ENCODE peak calls at places on chromosomes 6 and 20, in six cellular contexts. B is fibroblast of the aortic adventitia, O is osteoblast, D is fibroblast of mammary gland, R is IMR-90, Y is A549. X is an unnamed sample.

GRCh38 chr20:48234951-48235350 is 449.7 kb upstream of the SULF2 start:
- DNase-seq in D (no peak), B (no peak), R (no peak), O (no peak), Y (no peak), X (no peak)

GRCh38 chr20:62899633-62900051 is 26.7 kb downstream of the DIDO1 start:
- DNase-seq in D (no peak), O (peak; percentile 65), B (no peak), R (no peak), Y (no peak), X (peak; percentile 48)

GRCh38 chr20:49814057-49814675 is 1.5 kb downstream of the SLC9A8 start:
- DNase-seq in O (no peak), Y (no peak), B (no peak), R (no peak), D (peak; percentile 12), X (peak; percentile 28)

GRCh38 chr20:46568570-46569129 is 18.2 kb upstream of the OCSTAMP start:
- DNase-seq in B (peak; percentile 60), D (peak; percentile 68), O (no peak), R (peak; percentile 72), Y (no peak), X (peak; percentile 51)

GRCh38 chr20:49573900-49574416 is 6.0 kb upstream of the PTGIS start:
- DNase-seq in R (peak; percentile 59), Y (no peak), D (peak; percentile 70), O (peak; percentile 95), B (peak; percentile 94), X (no peak)

GRCh38 chr20:47354710-47355488 is 1.6 kb downstream of the ZMYND8 start:
- DNase-seq in R (peak; percentile 71), B (peak; percentile 38), O (no peak), Y (peak; percentile 46), D (peak; percentile 61), X (peak; percentile 58)

GRCh38 chr6:113352029-113352801 is 504.9 kb upstream of the MARCKS start:
- DNase-seq in B (peak; percentile 82), O (peak; percentile 27), Y (peak; percentile 92), R (peak; percentile 84), D (peak; percentile 72), X (peak; percentile 81)

GRCh38 chr6:54335871-54336270 is 27.6 kb downstream of the TINAG start:
- DNase-seq in B (peak; percentile 99), R (peak; percentile 99), O (peak; percentile 43), Y (peak; percentile 80), D (peak; percentile 98), X (peak; percentile 97)

GRCh38 chr6:75402296-75402695 is 91.3 kb downstream of the FILIP1 start:
- DNase-seq in B (peak; percentile 76), Y (no peak), O (peak; percentile 34), R (peak; percentile 86), D (peak; percentile 83), X (peak; percentile 30)

GRCh38 chr20:22536956-22537756 is 47.2 kb downstream of the FOXA2 start:
- DNase-seq in B (no peak), D (no peak), Y (no peak), R (no peak), O (no peak), X (no peak)
- H3K4me3 ChIP-seq in B (no peak overlapping the region), D (no peak overlapping the region), Y (no peak overlapping the region), R (no peak overlapping the region), O (no peak overlapping the region), X (no peak overlapping the region)

GRCh38 chr20:57711826-57712225 is 2.0 kb upstream of the PMEPA1 start:
- DNase-seq in Y (no peak), B (no peak), R (no peak), D (no peak), O (peak; percentile 25), X (no peak)

GRCh38 chr20:57709823-57710799 is at the start of gene PMEPA1:
- DNase-seq in O (peak; percentile 99), R (peak; percentile 95), D (peak; percentile 90), Y (peak; percentile 94), B (peak; percentile 91), X (peak; percentile 98)

GRCh38 chr20:57712851-57713504 is 3.2 kb upstream of the PMEPA1 start:
- DNase-seq in R (no peak), D (no peak), B (no peak), Y (no peak), O (peak; percentile 63), X (no peak)

GRCh38 chr20:57710841-57711240 is 1.0 kb upstream of the PMEPA1 start:
- DNase-seq in R (no peak), B (no peak), D (no peak), Y (no peak), O (peak; percentile 74), X (no peak)

GRCh38 chr20:57711311-57711712 is 1.5 kb upstream of the PMEPA1 start:
- DNase-seq in Y (peak; percentile 55), R (no peak), B (no peak), D (no peak), O (peak; percentile 89), X (peak; percentile 36)
- TF ChIP-seq CTCF in Y (no peak), R (no peak), B (no peak), D (no peak), O (no peak), X (no peak)

DNA sequence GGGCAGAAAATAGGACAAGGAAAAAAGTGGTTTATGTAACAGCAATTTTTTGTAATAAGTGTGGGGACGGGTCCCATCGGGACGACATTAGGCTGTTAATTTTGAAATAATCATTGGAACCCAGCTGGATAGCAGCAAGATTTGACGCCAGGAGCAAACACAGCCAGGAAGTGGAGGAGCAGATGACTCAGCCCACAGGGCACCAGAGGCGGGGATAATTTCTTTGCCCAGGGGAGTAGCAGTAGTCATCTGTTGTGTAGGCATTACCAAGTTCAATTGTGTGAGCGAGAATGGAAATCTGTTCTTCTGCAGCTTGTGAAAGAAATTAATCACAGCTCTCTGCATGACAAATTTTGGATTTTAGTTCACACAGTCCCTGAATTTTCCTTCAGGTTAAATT is 22.6 kb upstream of the RIN2 start:
- DNase-seq in D (peak; percentile 91), R (peak; percentile 73), O (peak; percentile 87), B (peak; percentile 88), Y (peak; percentile 86), X (peak; percentile 98)
- H3K4me3 ChIP-seq in D (no peak overlapping the region), R (no peak overlapping the region), O (no peak overlapping the region), B (no peak overlapping the region), Y (no peak overlapping the region), X (no peak overlapping the region)

DNA sequence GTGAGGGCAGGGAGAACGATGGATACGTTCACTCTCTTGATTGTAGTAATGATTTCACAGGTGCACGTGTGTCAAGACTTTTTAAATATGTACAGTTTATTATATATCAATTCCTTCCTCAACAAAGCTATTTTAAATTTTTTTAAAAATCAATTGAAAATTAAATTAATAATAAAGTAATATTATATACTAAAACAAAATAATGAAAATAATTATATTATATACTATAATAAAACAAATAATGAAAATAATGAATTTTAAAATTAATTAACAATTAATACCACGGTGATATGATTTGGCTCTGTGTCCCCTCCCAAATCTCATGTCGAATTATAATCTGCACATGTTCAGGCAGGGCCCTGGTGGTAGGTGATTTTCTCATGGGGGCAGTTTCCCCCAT is 42.7 kb downstream of the ADGRF5 start:
- DNase-seq in D (no peak), O (no peak), B (no peak), R (no peak), Y (no peak), X (no peak)
- TF ChIP-seq CTCF in D (no peak), O (no peak), B (no peak), R (no peak), Y (no peak), X (no peak)

DNA sequence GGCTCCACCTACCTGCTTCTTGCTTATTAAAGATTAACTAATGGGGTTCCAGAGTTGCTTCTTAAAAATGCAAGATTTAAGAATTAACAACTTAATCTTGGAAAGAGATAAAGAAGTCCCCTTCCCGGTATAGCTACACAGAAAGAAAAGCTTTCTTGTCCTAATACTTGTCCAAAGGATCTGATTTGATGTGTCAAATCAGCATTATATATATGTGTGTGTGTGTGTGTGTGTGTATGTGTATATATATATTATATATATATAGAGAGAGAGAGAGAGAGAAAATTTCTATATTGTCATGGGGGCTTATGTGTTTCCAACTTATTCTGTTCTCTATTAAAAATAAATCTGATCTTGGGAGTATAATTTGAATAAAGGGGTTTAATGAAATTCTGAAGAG is 4.6 kb upstream of the HMGN4 start:
- DNase-seq in D (no peak), R (no peak), B (no peak), Y (no peak), O (no peak), X (no peak)
- H3K4me3 ChIP-seq in D (peak overlapping the region; percentile 82), R (peak overlapping the region; percentile 81), B (peak overlapping the region; percentile 70), Y (peak overlapping the region; percentile 63), O (peak overlapping the region; percentile 74), X (peak overlapping the region; percentile 76)

X was measured in epithelial cell of esophagus.